ENCODE peak calls at places on chromosomes 13 and 19, in eight cellular contexts. One of them, this sample, is unnamed.

GRCh38 chr19:16038196-16038695 is 38.0 kb upstream of the TPM4 start:
- DNase-seq in tibial artery: no peak
- DNase-seq in psoas muscle: no peak
- DNase-seq in cardiac muscle cell: no peak
- DNase-seq in colonic mucosa: no peak
- DNase-seq in left lung: no peak
- DNase-seq in HFF-Myc: no peak
- DNase-seq in astrocyte of the spinal cord: no peak
- DNase-seq in this sample: no peak

GRCh38 chr13:111396457-111396856 is 76.0 kb downstream of the TEX29 start:
- DNase-seq in psoas muscle: no peak
- DNase-seq in left lung: no peak
- DNase-seq in colonic mucosa: no peak
- DNase-seq in cardiac muscle cell: no peak
- DNase-seq in tibial artery: peak; percentile 7
- DNase-seq in HFF-Myc: no peak
- DNase-seq in astrocyte of the spinal cord: no peak
- DNase-seq in this sample: no peak

GRCh38 chr13:31310781-31311180 is 111.0 kb downstream of the B3GLCT start:
- DNase-seq in psoas muscle: peak; percentile 41
- DNase-seq in tibial artery: no peak
- DNase-seq in HFF-Myc: no peak
- DNase-seq in astrocyte of the spinal cord: no peak
- DNase-seq in left lung: no peak
- DNase-seq in colonic mucosa: no peak
- DNase-seq in cardiac muscle cell: no peak
- DNase-seq in this sample: no peak

GRCh38 chr13:77377016-77377415 is 50.1 kb upstream of the MYCBP2 start:
- DNase-seq in psoas muscle: no peak
- DNase-seq in astrocyte of the spinal cord: no peak
- DNase-seq in left lung: no peak
- DNase-seq in tibial artery: no peak
- DNase-seq in cardiac muscle cell: no peak
- DNase-seq in HFF-Myc: no peak
- DNase-seq in colonic mucosa: no peak
- DNase-seq in this sample: peak; percentile 18

GRCh38 chr13:74423434-74423833 is 289.2 kb upstream of the KLF12 start:
- DNase-seq in psoas muscle: no peak
- DNase-seq in astrocyte of the spinal cord: no peak
- DNase-seq in colonic mucosa: no peak
- DNase-seq in left lung: no peak
- DNase-seq in cardiac muscle cell: no peak
- DNase-seq in tibial artery: no peak
- DNase-seq in HFF-Myc: no peak
- DNase-seq in this sample: no peak

GRCh38 chr19:39941615-39942507 is 7.4 kb upstream of the FCGBP start:
- DNase-seq in left lung: no peak
- DNase-seq in tibial artery: peak; percentile 33
- DNase-seq in cardiac muscle cell: peak; percentile 64
- DNase-seq in HFF-Myc: peak; percentile 9
- DNase-seq in colonic mucosa: no peak
- DNase-seq in psoas muscle: no peak
- DNase-seq in astrocyte of the spinal cord: peak; percentile 51
- DNase-seq in this sample: no peak

GRCh38 chr19:4748185-4748584 is 24.5 kb upstream of the DPP9 start:
- DNase-seq in left lung: no peak
- DNase-seq in astrocyte of the spinal cord: no peak
- DNase-seq in colonic mucosa: no peak
- DNase-seq in HFF-Myc: no peak
- DNase-seq in cardiac muscle cell: no peak
- DNase-seq in tibial artery: no peak
- DNase-seq in psoas muscle: no peak
- DNase-seq in this sample: no peak

GRCh38 chr13:65836066-65836465 is 1394.1 kb downstream of the PCDH9 start:
- DNase-seq in colonic mucosa: no peak
- DNase-seq in cardiac muscle cell: peak; percentile 13
- DNase-seq in psoas muscle: no peak
- DNase-seq in tibial artery: no peak
- DNase-seq in left lung: no peak
- DNase-seq in astrocyte of the spinal cord: no peak
- DNase-seq in HFF-Myc: no peak
- DNase-seq in this sample: no peak

GRCh38 chr19:47719047-47719885 is 6.0 kb downstream of the EHD2 start:
- DNase-seq in colonic mucosa: peak; percentile 61
- DNase-seq in astrocyte of the spinal cord: peak; percentile 96
- DNase-seq in left lung: peak; percentile 78
- DNase-seq in tibial artery: peak; percentile 92
- DNase-seq in psoas muscle: peak; percentile 90
- DNase-seq in HFF-Myc: peak; percentile 95
- DNase-seq in cardiac muscle cell: peak; percentile 98
- DNase-seq in this sample: peak; percentile 100

GRCh38 chr19:5430237-5430636 is 25.0 kb upstream of the ZNRF4 start:
- DNase-seq in cardiac muscle cell: no peak
- DNase-seq in psoas muscle: no peak
- DNase-seq in left lung: no peak
- DNase-seq in astrocyte of the spinal cord: no peak
- DNase-seq in HFF-Myc: no peak
- DNase-seq in tibial artery: no peak
- DNase-seq in colonic mucosa: no peak
- DNase-seq in this sample: no peak

GRCh38 chr13:30600470-30600869 is 17.2 kb upstream of the USPL1 start:
- DNase-seq in HFF-Myc: no peak
- DNase-seq in tibial artery: no peak
- DNase-seq in psoas muscle: no peak
- DNase-seq in colonic mucosa: no peak
- DNase-seq in left lung: peak; percentile 46
- DNase-seq in astrocyte of the spinal cord: no peak
- DNase-seq in cardiac muscle cell: peak; percentile 56
- DNase-seq in this sample: no peak

GRCh38 chr13:33446821-33447481 is 161.4 kb upstream of the STARD13 start:
- DNase-seq in cardiac muscle cell: no peak
- DNase-seq in astrocyte of the spinal cord: no peak
- DNase-seq in HFF-Myc: peak; percentile 49
- DNase-seq in psoas muscle: no peak
- DNase-seq in left lung: peak; percentile 44
- DNase-seq in colonic mucosa: no peak
- DNase-seq in tibial artery: no peak
- DNase-seq in this sample: peak; percentile 58

DNA sequence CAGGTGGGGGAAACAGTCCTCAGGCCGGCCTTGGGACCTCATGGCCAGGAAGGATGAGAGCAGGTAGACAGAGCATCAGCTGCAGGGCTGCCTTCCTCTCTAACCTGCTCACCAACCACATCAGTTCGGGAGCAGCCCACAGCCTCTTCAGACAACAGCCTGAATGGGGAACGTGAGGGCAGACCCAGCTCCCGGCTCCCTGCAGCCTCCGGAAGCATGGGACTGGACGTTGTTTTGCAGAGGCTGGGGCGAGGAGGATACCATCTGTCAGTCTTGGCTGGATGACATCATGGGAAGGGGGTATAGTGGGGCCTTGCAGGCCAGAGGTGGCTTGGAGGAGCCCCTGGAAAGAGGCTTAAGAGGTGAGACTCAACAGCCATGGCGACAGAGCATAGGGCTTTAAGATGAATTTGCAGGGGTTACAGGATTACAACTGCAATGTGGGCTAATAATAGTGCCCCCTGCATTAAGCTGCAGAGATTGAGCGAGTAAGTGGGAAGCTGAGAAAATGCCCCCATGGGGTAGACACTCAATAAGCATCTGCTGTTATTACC is 1.5 kb downstream of the FXYD3 start:
- DNase-seq in psoas muscle: no peak
- DNase-seq in colonic mucosa: no peak
- DNase-seq in tibial artery: no peak
- DNase-seq in left lung: no peak
- DNase-seq in HFF-Myc: no peak
- DNase-seq in astrocyte of the spinal cord: no peak
- DNase-seq in cardiac muscle cell: no peak
- DNase-seq in this sample: no peak
- H3K4me3 ChIP-seq in psoas muscle: no peak overlapping the region
- H3K4me3 ChIP-seq in colonic mucosa: peak overlapping the region; percentile 53
- H3K4me3 ChIP-seq in tibial artery: no peak overlapping the region
- H3K4me3 ChIP-seq in left lung: peak overlapping the region; percentile 41
- H3K4me3 ChIP-seq in HFF-Myc: no peak overlapping the region
- H3K4me3 ChIP-seq in astrocyte of the spinal cord: no peak overlapping the region
- H3K4me3 ChIP-seq in cardiac muscle cell: no peak overlapping the region
- H3K4me3 ChIP-seq in this sample: no peak overlapping the region

DNA sequence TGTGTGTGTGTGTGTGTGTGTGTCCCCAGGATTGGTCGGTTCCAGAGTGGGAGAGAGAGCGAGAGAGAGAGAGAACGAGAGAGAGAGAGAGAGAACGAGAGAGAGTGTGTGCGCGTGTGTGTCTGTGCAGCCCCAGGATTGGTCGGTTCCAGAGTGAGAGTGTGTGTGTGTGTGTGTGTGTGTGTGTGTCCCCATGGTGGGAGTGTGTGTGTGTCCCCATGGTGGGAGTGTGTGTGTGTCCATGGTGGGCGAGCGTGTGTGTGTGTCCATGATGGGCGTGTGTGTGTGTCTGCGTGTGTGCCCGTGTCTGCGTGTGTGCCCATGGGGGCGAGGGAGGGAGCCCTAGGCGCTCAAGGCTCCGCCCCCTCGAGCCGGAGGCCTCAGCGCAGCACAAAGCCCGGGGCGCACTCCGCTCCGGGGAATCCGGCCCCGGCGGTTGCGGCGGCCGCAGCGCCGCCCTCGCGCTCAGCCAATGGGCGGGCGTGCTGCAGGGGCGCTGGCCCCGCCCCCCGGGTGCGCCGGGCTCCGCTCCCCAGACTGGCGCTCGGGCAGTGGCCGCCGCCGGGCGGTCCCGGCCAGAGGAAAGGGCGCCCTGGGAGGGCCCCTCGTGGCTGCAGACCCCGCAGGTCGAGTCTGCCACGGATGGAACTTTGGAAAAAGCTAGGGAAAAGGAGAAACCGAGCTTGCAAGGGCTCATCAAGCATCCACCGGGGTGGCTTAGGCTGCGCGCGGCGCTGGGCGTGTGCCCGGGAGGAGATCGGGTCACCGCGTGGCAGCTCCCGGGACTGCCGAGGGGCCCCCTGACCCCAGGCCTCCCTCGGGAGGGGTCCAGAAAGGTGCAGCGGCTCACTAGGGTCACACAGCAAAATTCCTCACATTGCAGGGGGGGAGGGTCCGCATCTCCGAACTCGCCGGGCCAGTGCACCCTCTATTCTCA is 96.2 kb downstream of the INSR start:
- DNase-seq in cardiac muscle cell: peak; percentile 97
- DNase-seq in tibial artery: peak; percentile 93
- DNase-seq in colonic mucosa: peak; percentile 88
- DNase-seq in psoas muscle: peak; percentile 94
- DNase-seq in left lung: peak; percentile 92
- DNase-seq in astrocyte of the spinal cord: peak; percentile 95
- DNase-seq in HFF-Myc: peak; percentile 68
- DNase-seq in this sample: peak; percentile 96
- TF ChIP-seq CTCF in cardiac muscle cell: peak; percentile 7
- TF ChIP-seq CTCF in tibial artery: peak; percentile 39
- TF ChIP-seq CTCF in colonic mucosa: no peak
- TF ChIP-seq CTCF in psoas muscle: peak; percentile 35
- TF ChIP-seq CTCF in left lung: peak; percentile 18
- TF ChIP-seq CTCF in astrocyte of the spinal cord: no peak
- TF ChIP-seq CTCF in HFF-Myc: no peak
- TF ChIP-seq CTCF in this sample: peak; percentile 24

GRCh38 chr19:1040476-1041271 is 767 bp downstream of the ABCA7 start:
- DNase-seq in cardiac muscle cell: peak; percentile 94
- DNase-seq in tibial artery: peak; percentile 79
- DNase-seq in psoas muscle: peak; percentile 90
- DNase-seq in left lung: peak; percentile 93
- DNase-seq in HFF-Myc: peak; percentile 86
- DNase-seq in astrocyte of the spinal cord: peak; percentile 95
- DNase-seq in colonic mucosa: peak; percentile 95
- DNase-seq in this sample: peak; percentile 96

GRCh38 chr19:1039646-1040475 is at the start of gene ABCA7:
- DNase-seq in HFF-Myc: peak; percentile 91
- DNase-seq in tibial artery: peak; percentile 95
- DNase-seq in left lung: peak; percentile 99
- DNase-seq in psoas muscle: peak; percentile 98
- DNase-seq in astrocyte of the spinal cord: peak; percentile 98
- DNase-seq in cardiac muscle cell: peak; percentile 99
- DNase-seq in colonic mucosa: peak; percentile 99
- DNase-seq in this sample: peak; percentile 97

GRCh38 chr19:1038995-1039645 is 787 bp upstream of the ABCA7 start:
- DNase-seq in colonic mucosa: no peak
- DNase-seq in HFF-Myc: no peak
- DNase-seq in psoas muscle: peak; percentile 21
- DNase-seq in tibial artery: no peak
- DNase-seq in cardiac muscle cell: peak; percentile 48
- DNase-seq in astrocyte of the spinal cord: no peak
- DNase-seq in left lung: no peak
- DNase-seq in this sample: peak; percentile 58

GRCh38 chr19:1035998-1036621 is 3.8 kb upstream of the ABCA7 start:
- DNase-seq in left lung: no peak
- DNase-seq in psoas muscle: no peak
- DNase-seq in astrocyte of the spinal cord: no peak
- DNase-seq in colonic mucosa: no peak
- DNase-seq in HFF-Myc: no peak
- DNase-seq in tibial artery: no peak
- DNase-seq in cardiac muscle cell: no peak
- DNase-seq in this sample: no peak

DNA sequence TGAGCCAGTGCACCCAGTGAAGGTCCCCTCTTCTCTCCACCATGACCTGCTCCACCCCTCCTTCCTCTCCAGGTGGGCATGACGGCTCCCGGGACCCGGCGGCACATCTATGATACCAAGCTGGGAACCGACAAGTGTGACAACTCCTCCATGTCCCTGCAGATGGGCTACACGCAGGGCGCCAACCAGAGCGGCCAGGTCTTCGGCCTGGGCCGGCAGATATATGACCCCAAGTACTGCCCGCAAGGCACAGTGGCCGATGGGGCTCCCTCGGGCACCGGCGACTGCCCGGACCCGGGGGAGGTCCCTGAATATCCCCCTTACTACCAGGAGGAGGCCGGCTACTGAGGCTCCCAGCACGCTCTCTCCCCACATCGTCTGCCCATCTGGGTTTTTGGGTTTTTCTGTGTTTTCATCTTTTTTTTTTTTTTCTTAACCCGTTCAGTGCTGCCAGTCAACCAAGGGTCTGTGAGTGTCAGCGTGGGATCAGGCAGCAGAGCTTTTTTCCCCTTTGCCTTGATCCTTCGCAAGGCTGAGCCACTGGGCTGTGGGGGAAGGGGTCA is 2.3 kb upstream of the ABCA7 start:
- DNase-seq in psoas muscle: peak; percentile 13
- DNase-seq in astrocyte of the spinal cord: no peak
- DNase-seq in colonic mucosa: no peak
- DNase-seq in tibial artery: no peak
- DNase-seq in cardiac muscle cell: no peak
- DNase-seq in HFF-Myc: no peak
- DNase-seq in left lung: no peak
- DNase-seq in this sample: no peak
- H3K4me3 ChIP-seq in psoas muscle: no peak overlapping the region
- H3K4me3 ChIP-seq in astrocyte of the spinal cord: no peak overlapping the region
- H3K4me3 ChIP-seq in colonic mucosa: no peak overlapping the region
- H3K4me3 ChIP-seq in tibial artery: no peak overlapping the region
- H3K4me3 ChIP-seq in cardiac muscle cell: no peak overlapping the region
- H3K4me3 ChIP-seq in HFF-Myc: no peak overlapping the region
- H3K4me3 ChIP-seq in left lung: peak overlapping the region; percentile 68
- H3K4me3 ChIP-seq in this sample: no peak overlapping the region

DNA sequence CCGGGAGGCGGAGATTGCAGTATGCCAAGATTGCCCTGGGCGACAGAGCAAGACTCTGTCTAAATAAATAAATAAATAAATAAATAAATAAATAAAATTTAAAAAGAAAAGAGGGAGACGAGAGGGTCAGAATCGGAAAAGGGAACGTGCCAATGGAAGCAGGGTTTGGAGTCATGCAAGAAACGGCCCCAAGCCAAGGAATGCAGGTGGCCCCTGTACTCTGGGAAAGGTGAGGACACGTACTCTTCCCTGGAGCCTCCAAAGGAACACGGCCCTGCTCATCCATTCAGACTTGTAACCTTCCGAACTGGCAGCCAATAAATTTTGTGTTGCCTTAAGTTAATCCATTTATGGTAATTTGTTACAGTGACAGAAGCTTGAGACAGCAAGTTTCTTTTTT is 19.9 kb upstream of the PNMA8C start:
- DNase-seq in cardiac muscle cell: no peak
- DNase-seq in astrocyte of the spinal cord: no peak
- DNase-seq in psoas muscle: no peak
- DNase-seq in tibial artery: no peak
- DNase-seq in colonic mucosa: no peak
- DNase-seq in HFF-Myc: no peak
- DNase-seq in left lung: no peak
- DNase-seq in this sample: no peak
- TF ChIP-seq CTCF in cardiac muscle cell: no peak
- TF ChIP-seq CTCF in astrocyte of the spinal cord: no peak
- TF ChIP-seq CTCF in psoas muscle: no peak
- TF ChIP-seq CTCF in tibial artery: no peak
- TF ChIP-seq CTCF in colonic mucosa: no peak
- TF ChIP-seq CTCF in HFF-Myc: no peak
- TF ChIP-seq CTCF in left lung: no peak
- TF ChIP-seq CTCF in this sample: no peak

This sample was measured in AG10803.